ENCODE peak calls at places on chromosomes 6 and 20, in nine cellular contexts. One of them, this sample, is unnamed.

GRCh38 chr6:126625019-126625418 is 285.1 kb downstream of the CENPW start:
- DNase-seq in H54: no peak
- DNase-seq in NCI-H2171: no peak
- DNase-seq in endothelial cell: peak
- DNase-seq in HCT116: no peak
- DNase-seq in OCI-LY7: no peak
- DNase-seq in mucosa of gallbladder: no peak
- DNase-seq in germinal center: no peak
- DNase-seq in M059J: peak
- DNase-seq in this sample: no peak

GRCh38 chr6:75922226-75922625 is 150.2 kb downstream of the IMPG1 start:
- DNase-seq in OCI-LY7: no peak
- DNase-seq in H54: no peak
- DNase-seq in NCI-H2171: no peak
- DNase-seq in HCT116: no peak
- DNase-seq in germinal center: no peak
- DNase-seq in M059J: peak
- DNase-seq in mucosa of gallbladder: no peak
- DNase-seq in endothelial cell: no peak
- DNase-seq in this sample: no peak

GRCh38 chr6:163263998-163264661 is 150.4 kb upstream of the QKI start:
- DNase-seq in mucosa of gallbladder: peak
- DNase-seq in HCT116: no peak
- DNase-seq in endothelial cell: no peak
- DNase-seq in M059J: no peak
- DNase-seq in OCI-LY7: no peak
- DNase-seq in NCI-H2171: no peak
- DNase-seq in H54: no peak
- DNase-seq in germinal center: no peak
- DNase-seq in this sample: peak

GRCh38 chr6:29759457-29759856 is 36.2 kb downstream of the HLA-F start:
- DNase-seq in H54: no peak
- DNase-seq in OCI-LY7: peak
- DNase-seq in germinal center: no peak
- DNase-seq in M059J: peak
- DNase-seq in HCT116: peak
- DNase-seq in mucosa of gallbladder: no peak
- DNase-seq in endothelial cell: no peak
- DNase-seq in NCI-H2171: no peak
- DNase-seq in this sample: no peak

GRCh38 chr20:61755971-61756421 is 309.7 kb downstream of the TAF4 start:
- DNase-seq in germinal center: no peak
- DNase-seq in H54: no peak
- DNase-seq in OCI-LY7: no peak
- DNase-seq in mucosa of gallbladder: no peak
- DNase-seq in HCT116: no peak
- DNase-seq in NCI-H2171: no peak
- DNase-seq in M059J: no peak
- DNase-seq in endothelial cell: no peak
- DNase-seq in this sample: no peak

GRCh38 chr6:88626460-88626859 is 337.0 kb downstream of the RNGTT start:
- DNase-seq in HCT116: no peak
- DNase-seq in H54: no peak
- DNase-seq in NCI-H2171: no peak
- DNase-seq in endothelial cell: no peak
- DNase-seq in germinal center: no peak
- DNase-seq in M059J: no peak
- DNase-seq in OCI-LY7: no peak
- DNase-seq in mucosa of gallbladder: no peak
- DNase-seq in this sample: no peak

GRCh38 chr6:33750244-33750991 is 3.7 kb upstream of the IP6K3 start:
- DNase-seq in germinal center: no peak
- DNase-seq in HCT116: no peak
- DNase-seq in OCI-LY7: no peak
- DNase-seq in mucosa of gallbladder: no peak
- DNase-seq in NCI-H2171: no peak
- DNase-seq in M059J: no peak
- DNase-seq in H54: no peak
- DNase-seq in endothelial cell: no peak
- DNase-seq in this sample: no peak

GRCh38 chr6:1726341-1726763 is 116.6 kb downstream of the FOXC1 start:
- DNase-seq in H54: no peak
- DNase-seq in HCT116: no peak
- DNase-seq in mucosa of gallbladder: no peak
- DNase-seq in NCI-H2171: no peak
- DNase-seq in OCI-LY7: no peak
- DNase-seq in endothelial cell: no peak
- DNase-seq in germinal center: no peak
- DNase-seq in M059J: no peak
- DNase-seq in this sample: no peak

GRCh38 chr6:30613251-30614043 is 3.6 kb downstream of the PPP1R10 start:
- DNase-seq in mucosa of gallbladder: no peak
- DNase-seq in H54: no peak
- DNase-seq in OCI-LY7: no peak
- DNase-seq in HCT116: no peak
- DNase-seq in M059J: peak
- DNase-seq in NCI-H2171: no peak
- DNase-seq in endothelial cell: no peak
- DNase-seq in germinal center: no peak
- DNase-seq in this sample: no peak

GRCh38 chr20:59560588-59561227 is 43.6 kb upstream of the PHACTR3 start:
- DNase-seq in mucosa of gallbladder: no peak
- DNase-seq in germinal center: peak
- DNase-seq in OCI-LY7: peak
- DNase-seq in HCT116: peak
- DNase-seq in endothelial cell: no peak
- DNase-seq in M059J: peak
- DNase-seq in NCI-H2171: no peak
- DNase-seq in H54: no peak
- DNase-seq in this sample: peak

GRCh38 chr20:13312300-13312699 is 91.2 kb downstream of the ISM1 start:
- DNase-seq in HCT116: no peak
- DNase-seq in mucosa of gallbladder: no peak
- DNase-seq in NCI-H2171: no peak
- DNase-seq in endothelial cell: no peak
- DNase-seq in H54: no peak
- DNase-seq in M059J: no peak
- DNase-seq in OCI-LY7: no peak
- DNase-seq in germinal center: no peak
- DNase-seq in this sample: no peak

GRCh38 chr20:58033026-58033536 is 195.4 kb downstream of the ANKRD60 start:
- DNase-seq in H54: no peak
- DNase-seq in endothelial cell: no peak
- DNase-seq in NCI-H2171: no peak
- DNase-seq in germinal center: no peak
- DNase-seq in HCT116: no peak
- DNase-seq in mucosa of gallbladder: no peak
- DNase-seq in OCI-LY7: no peak
- DNase-seq in M059J: no peak
- DNase-seq in this sample: no peak

GRCh38 chr20:35663813-35664543 is 722 bp downstream of the CPNE1 start:
- DNase-seq in OCI-LY7: peak
- DNase-seq in M059J: peak
- DNase-seq in germinal center: peak
- DNase-seq in endothelial cell: peak
- DNase-seq in mucosa of gallbladder: peak
- DNase-seq in NCI-H2171: peak
- DNase-seq in H54: peak
- DNase-seq in HCT116: peak
- DNase-seq in this sample: peak

GRCh38 chr6:41182069-41183034 is 18.6 kb downstream of the TREML2 start:
- DNase-seq in HCT116: peak
- DNase-seq in H54: peak
- DNase-seq in mucosa of gallbladder: peak
- DNase-seq in OCI-LY7: peak
- DNase-seq in endothelial cell: peak
- DNase-seq in germinal center: peak
- DNase-seq in M059J: peak
- DNase-seq in NCI-H2171: peak
- DNase-seq in this sample: peak

GRCh38 chr6:16514249-16514648 is 247.0 kb downstream of the ATXN1 start:
- DNase-seq in HCT116: no peak
- DNase-seq in germinal center: peak
- DNase-seq in M059J: peak
- DNase-seq in NCI-H2171: no peak
- DNase-seq in H54: peak
- DNase-seq in endothelial cell: peak
- DNase-seq in OCI-LY7: no peak
- DNase-seq in mucosa of gallbladder: no peak
- DNase-seq in this sample: peak

GRCh38 chr6:136761227-136761922 is 30.9 kb downstream of the MAP3K5 start:
- DNase-seq in mucosa of gallbladder: no peak
- DNase-seq in HCT116: no peak
- DNase-seq in germinal center: no peak
- DNase-seq in H54: no peak
- DNase-seq in endothelial cell: no peak
- DNase-seq in OCI-LY7: peak
- DNase-seq in NCI-H2171: no peak
- DNase-seq in M059J: no peak
- DNase-seq in this sample: no peak

GRCh38 chr6:43952746-43953145 is 174.5 kb downstream of the MRPL14 start:
- DNase-seq in OCI-LY7: no peak
- DNase-seq in NCI-H2171: no peak
- DNase-seq in endothelial cell: no peak
- DNase-seq in mucosa of gallbladder: no peak
- DNase-seq in M059J: no peak
- DNase-seq in H54: no peak
- DNase-seq in germinal center: no peak
- DNase-seq in HCT116: peak
- DNase-seq in this sample: peak

GRCh38 chr20:46703435-46703834 is 6.0 kb upstream of the SLC2A10 start:
- DNase-seq in mucosa of gallbladder: no peak
- DNase-seq in endothelial cell: no peak
- DNase-seq in M059J: no peak
- DNase-seq in NCI-H2171: no peak
- DNase-seq in HCT116: no peak
- DNase-seq in H54: no peak
- DNase-seq in germinal center: no peak
- DNase-seq in OCI-LY7: no peak
- DNase-seq in this sample: no peak

GRCh38 chr6:170027111-170028043 is 263.5 kb downstream of the DLL1 start:
- DNase-seq in germinal center: no peak
- DNase-seq in NCI-H2171: no peak
- DNase-seq in mucosa of gallbladder: no peak
- DNase-seq in M059J: no peak
- DNase-seq in OCI-LY7: no peak
- DNase-seq in endothelial cell: no peak
- DNase-seq in HCT116: no peak
- DNase-seq in H54: no peak
- DNase-seq in this sample: no peak

GRCh38 chr20:39874049-39874893 is 814.8 kb downstream of the MAFB start:
- DNase-seq in germinal center: peak
- DNase-seq in HCT116: peak
- DNase-seq in H54: peak
- DNase-seq in mucosa of gallbladder: peak
- DNase-seq in M059J: peak
- DNase-seq in OCI-LY7: peak
- DNase-seq in endothelial cell: peak
- DNase-seq in NCI-H2171: no peak
- DNase-seq in this sample: peak

GRCh38 chr6:165574770-165575549 is 88.1 kb downstream of the PDE10A start:
- DNase-seq in NCI-H2171: no peak
- DNase-seq in endothelial cell: no peak
- DNase-seq in HCT116: peak
- DNase-seq in mucosa of gallbladder: no peak
- DNase-seq in M059J: peak
- DNase-seq in OCI-LY7: no peak
- DNase-seq in germinal center: no peak
- DNase-seq in H54: no peak
- DNase-seq in this sample: peak

GRCh38 chr6:135657207-135657606 is 159.7 kb upstream of the AHI1 start:
- DNase-seq in endothelial cell: no peak
- DNase-seq in M059J: no peak
- DNase-seq in OCI-LY7: no peak
- DNase-seq in HCT116: no peak
- DNase-seq in NCI-H2171: no peak
- DNase-seq in germinal center: no peak
- DNase-seq in mucosa of gallbladder: no peak
- DNase-seq in H54: no peak
- DNase-seq in this sample: no peak

GRCh38 chr20:41149679-41150131 is 12.4 kb downstream of the PLCG1 start:
- DNase-seq in NCI-H2171: no peak
- DNase-seq in M059J: peak
- DNase-seq in germinal center: no peak
- DNase-seq in mucosa of gallbladder: no peak
- DNase-seq in OCI-LY7: no peak
- DNase-seq in HCT116: peak
- DNase-seq in endothelial cell: no peak
- DNase-seq in H54: peak
- DNase-seq in this sample: no peak

GRCh38 chr20:33460711-33461110 is 17.1 kb upstream of the SNTA1 start:
- DNase-seq in mucosa of gallbladder: no peak
- DNase-seq in endothelial cell: no peak
- DNase-seq in germinal center: no peak
- DNase-seq in NCI-H2171: no peak
- DNase-seq in M059J: no peak
- DNase-seq in OCI-LY7: peak
- DNase-seq in HCT116: no peak
- DNase-seq in H54: no peak
- DNase-seq in this sample: no peak

GRCh38 chr6:79188885-79189505 is 45.5 kb downstream of the HMGN3 start:
- DNase-seq in H54: no peak
- DNase-seq in M059J: peak
- DNase-seq in germinal center: no peak
- DNase-seq in OCI-LY7: no peak
- DNase-seq in HCT116: no peak
- DNase-seq in NCI-H2171: no peak
- DNase-seq in endothelial cell: no peak
- DNase-seq in mucosa of gallbladder: no peak
- DNase-seq in this sample: no peak

GRCh38 chr20:14282140-14282539 is 55.3 kb downstream of the FLRT3 start:
- DNase-seq in HCT116: no peak
- DNase-seq in germinal center: no peak
- DNase-seq in H54: no peak
- DNase-seq in endothelial cell: no peak
- DNase-seq in M059J: no peak
- DNase-seq in NCI-H2171: no peak
- DNase-seq in OCI-LY7: no peak
- DNase-seq in mucosa of gallbladder: no peak
- DNase-seq in this sample: no peak

GRCh38 chr6:145012039-145012662 is 723.2 kb downstream of the EPM2A start:
- DNase-seq in NCI-H2171: no peak
- DNase-seq in H54: no peak
- DNase-seq in OCI-LY7: no peak
- DNase-seq in M059J: peak
- DNase-seq in germinal center: no peak
- DNase-seq in endothelial cell: no peak
- DNase-seq in HCT116: no peak
- DNase-seq in mucosa of gallbladder: no peak
- DNase-seq in this sample: no peak

GRCh38 chr6:159788757-159789376 is 535 bp downstream of the TCP1 start:
- DNase-seq in M059J: peak
- DNase-seq in mucosa of gallbladder: peak
- DNase-seq in NCI-H2171: no peak
- DNase-seq in H54: peak
- DNase-seq in HCT116: no peak
- DNase-seq in OCI-LY7: peak
- DNase-seq in endothelial cell: peak
- DNase-seq in germinal center: peak
- DNase-seq in this sample: peak

GRCh38 chr6:129059650-129060049 is 176.7 kb downstream of the LAMA2 start:
- DNase-seq in endothelial cell: no peak
- DNase-seq in M059J: no peak
- DNase-seq in germinal center: no peak
- DNase-seq in NCI-H2171: no peak
- DNase-seq in H54: no peak
- DNase-seq in HCT116: no peak
- DNase-seq in mucosa of gallbladder: no peak
- DNase-seq in OCI-LY7: no peak
- DNase-seq in this sample: no peak

GRCh38 chr20:36890586-36890985 is 14.6 kb downstream of the TLDC2 start:
- DNase-seq in germinal center: no peak
- DNase-seq in OCI-LY7: no peak
- DNase-seq in H54: no peak
- DNase-seq in HCT116: no peak
- DNase-seq in NCI-H2171: no peak
- DNase-seq in M059J: no peak
- DNase-seq in mucosa of gallbladder: no peak
- DNase-seq in endothelial cell: no peak
- DNase-seq in this sample: no peak

GRCh38 chr20:51100617-51101016 is 77.7 kb upstream of the KCNG1 start:
- DNase-seq in M059J: no peak
- DNase-seq in H54: no peak
- DNase-seq in endothelial cell: no peak
- DNase-seq in OCI-LY7: peak
- DNase-seq in mucosa of gallbladder: peak
- DNase-seq in NCI-H2171: no peak
- DNase-seq in germinal center: no peak
- DNase-seq in HCT116: no peak
- DNase-seq in this sample: peak